ENCODE peak calls at places on chromosomes 4 and X, in four cellular contexts. One of them, this sample, is unnamed.

GRCh38 chr4:97016186-97016945 is 1126.9 kb downstream of the STPG2 start:
- DNase-seq in CD4-positive, CD25-positive, alpha-beta regulatory T cell: no peak
- DNase-seq in kidney glomerular epithelial cell: peak; percentile 16
- DNase-seq in brain microvascular endothelial cell: no peak
- DNase-seq in this sample: no peak

GRCh38 chr4:111046811-111047210 is 423.9 kb upstream of the PITX2 start:
- DNase-seq in CD4-positive, CD25-positive, alpha-beta regulatory T cell: no peak
- DNase-seq in kidney glomerular epithelial cell: peak; percentile 67
- DNase-seq in brain microvascular endothelial cell: no peak
- DNase-seq in this sample: no peak

GRCh38 chr4:52052475-52052780 is 1.3 kb downstream of the SPATA18 start:
- DNase-seq in CD4-positive, CD25-positive, alpha-beta regulatory T cell: no peak
- DNase-seq in kidney glomerular epithelial cell: no peak
- DNase-seq in brain microvascular endothelial cell: no peak
- DNase-seq in this sample: no peak

GRCh38 chr4:88841635-88842034 is 144.0 kb upstream of the NAP1L5 start:
- DNase-seq in CD4-positive, CD25-positive, alpha-beta regulatory T cell: no peak
- DNase-seq in kidney glomerular epithelial cell: no peak
- DNase-seq in brain microvascular endothelial cell: peak; percentile 6
- DNase-seq in this sample: no peak

GRCh38 chrX:15718283-15718970 is 19.6 kb upstream of the CA5B start:
- DNase-seq in CD4-positive, CD25-positive, alpha-beta regulatory T cell: no peak
- DNase-seq in kidney glomerular epithelial cell: no peak
- DNase-seq in brain microvascular endothelial cell: no peak
- DNase-seq in this sample: no peak

GRCh38 chr4:117801756-117802155 is 232.5 kb upstream of the NDST3 start:
- DNase-seq in CD4-positive, CD25-positive, alpha-beta regulatory T cell: no peak
- DNase-seq in kidney glomerular epithelial cell: no peak
- DNase-seq in brain microvascular endothelial cell: no peak
- DNase-seq in this sample: no peak

GRCh38 chrX:53320543-53321215 is 39.3 kb upstream of the IQSEC2 start:
- DNase-seq in CD4-positive, CD25-positive, alpha-beta regulatory T cell: no peak
- DNase-seq in kidney glomerular epithelial cell: no peak
- DNase-seq in brain microvascular endothelial cell: no peak
- DNase-seq in this sample: no peak

GRCh38 chrX:72304877-72305276 is 837 bp downstream of the CITED1 start:
- DNase-seq in CD4-positive, CD25-positive, alpha-beta regulatory T cell: no peak
- DNase-seq in kidney glomerular epithelial cell: no peak
- DNase-seq in brain microvascular endothelial cell: no peak
- DNase-seq in this sample: no peak

GRCh38 chr4:26854701-26855100 is 5.9 kb upstream of the STIM2 start:
- DNase-seq in CD4-positive, CD25-positive, alpha-beta regulatory T cell: no peak
- DNase-seq in kidney glomerular epithelial cell: no peak
- DNase-seq in brain microvascular endothelial cell: no peak
- DNase-seq in this sample: no peak

GRCh38 chr4:17232575-17233253 is 279.2 kb downstream of the QDPR start:
- DNase-seq in CD4-positive, CD25-positive, alpha-beta regulatory T cell: no peak
- DNase-seq in kidney glomerular epithelial cell: no peak
- DNase-seq in brain microvascular endothelial cell: peak; percentile 77
- DNase-seq in this sample: no peak

GRCh38 chr4:153594208-153594607 is 89.9 kb upstream of the TLR2 start:
- DNase-seq in CD4-positive, CD25-positive, alpha-beta regulatory T cell: no peak
- DNase-seq in kidney glomerular epithelial cell: no peak
- DNase-seq in brain microvascular endothelial cell: no peak
- DNase-seq in this sample: no peak

GRCh38 chr4:33062155-33062554 is 2342.0 kb downstream of the PCDH7 start:
- DNase-seq in CD4-positive, CD25-positive, alpha-beta regulatory T cell: no peak
- DNase-seq in kidney glomerular epithelial cell: no peak
- DNase-seq in brain microvascular endothelial cell: no peak
- DNase-seq in this sample: no peak

GRCh38 chr4:23822181-23822580 is 67.7 kb downstream of the PPARGC1A start:
- DNase-seq in CD4-positive, CD25-positive, alpha-beta regulatory T cell: no peak
- DNase-seq in kidney glomerular epithelial cell: no peak
- DNase-seq in brain microvascular endothelial cell: no peak
- DNase-seq in this sample: no peak

GRCh38 chr4:186570193-186570996 is 15.0 kb upstream of the MTNR1A start:
- DNase-seq in CD4-positive, CD25-positive, alpha-beta regulatory T cell: no peak
- DNase-seq in kidney glomerular epithelial cell: peak; percentile 77
- DNase-seq in brain microvascular endothelial cell: peak; percentile 68
- DNase-seq in this sample: no peak

GRCh38 chr4:37244583-37245390 is at the start of gene NWD2:
- DNase-seq in CD4-positive, CD25-positive, alpha-beta regulatory T cell: peak; percentile 1
- DNase-seq in kidney glomerular epithelial cell: no peak
- DNase-seq in brain microvascular endothelial cell: no peak
- DNase-seq in this sample: no peak

GRCh38 chrX:42680651-42681050 is 97.3 kb downstream of the PPP1R2C start:
- DNase-seq in CD4-positive, CD25-positive, alpha-beta regulatory T cell: no peak
- DNase-seq in kidney glomerular epithelial cell: peak; percentile 0
- DNase-seq in brain microvascular endothelial cell: peak; percentile 10
- DNase-seq in this sample: no peak

This sample was measured in Jurkat, Clone E6-1.